ENCODE peak calls at places on chromosomes 7 and 10, in seven cellular contexts. Y is mesothelial cell of epicardium; E is dorsolateral prefrontal cortex; T is astrocyte; P is AG04450; O is activated CD8-positive, alpha-beta T cell treated with anti-CD3 and anti-CD28 coated beads for 36 hours; I is CD14-positive monocyte. R is an unnamed sample.

GRCh38 chr7:111138196-111138569 is 47.3 kb downstream of the LRRN3 start:
- DNase-seq in Y (no peak), E (no peak), T (peak), P (no peak), O (peak), I (no peak), R (no peak)

GRCh38 chr7:25598765-25599164 is 370.5 kb upstream of the NPVF start:
- DNase-seq in Y (no peak), E (no peak), T (no peak), P (no peak), O (no peak), I (no peak), R (no peak)

GRCh38 chr7:1460757-1461639 is 1.7 kb upstream of the MICALL2 start:
- DNase-seq in Y (no peak), E (no peak), T (peak), P (no peak), O (no peak), I (peak), R (no peak)

GRCh38 chr10:75375828-75376227 is 25.7 kb downstream of the ZNF503 start:
- DNase-seq in Y (no peak), E (no peak), T (no peak), P (no peak), O (no peak), I (peak), R (no peak)

GRCh38 chr10:17257466-17258321 is 29.7 kb downstream of the VIM start:
- DNase-seq in Y (peak), E (peak), T (peak), P (no peak), O (peak), I (peak), R (no peak)

GRCh38 chr7:151503902-151504714 is 15.6 kb downstream of the RHEB start:
- DNase-seq in Y (no peak), E (no peak), T (peak), P (peak), O (no peak), I (peak), R (no peak)

GRCh38 chr10:60446855-60447254 is 57.2 kb upstream of the ANK3 start:
- DNase-seq in Y (no peak), E (no peak), T (peak), P (no peak), O (no peak), I (no peak), R (no peak)

GRCh38 chr10:97336942-97337719 is 2.6 kb upstream of the FRAT2 start:
- DNase-seq in Y (no peak), E (no peak), T (no peak), P (no peak), O (no peak), I (no peak), R (no peak)

GRCh38 chr10:75159519-75159918 is 48.1 kb downstream of the SAMD8 start:
- DNase-seq in Y (no peak), E (no peak), T (no peak), P (no peak), O (no peak), I (no peak), R (no peak)

GRCh38 chr7:86116-86515 is 106.3 kb upstream of the FAM20C start:
- DNase-seq in Y (no peak), E (no peak), T (no peak), P (no peak), O (no peak), I (no peak), R (no peak)

GRCh38 chr7:148637094-148637493 is 46.5 kb downstream of the C7orf33 start:
- DNase-seq in Y (no peak), E (no peak), T (no peak), P (no peak), O (no peak), I (no peak), R (no peak)

GRCh38 chr7:3915337-3915865 is 614.3 kb downstream of the SDK1 start:
- DNase-seq in Y (no peak), E (no peak), T (no peak), P (no peak), O (peak), I (no peak), R (no peak)

GRCh38 chr7:94374721-94375120 is 20.0 kb upstream of the COL1A2 start:
- DNase-seq in Y (no peak), E (no peak), T (no peak), P (no peak), O (no peak), I (no peak), R (no peak)

GRCh38 chr10:63699785-63700184 is 178.6 kb downstream of the REEP3 start:
- DNase-seq in Y (no peak), E (no peak), T (peak), P (no peak), O (no peak), I (no peak), R (no peak)

GRCh38 chr10:105691811-105692210 is 1050.7 kb downstream of the SORCS3 start:
- DNase-seq in Y (no peak), E (no peak), T (peak), P (no peak), O (no peak), I (no peak), R (no peak)

GRCh38 chr10:118669020-118669766 is 73.7 kb upstream of the PRLHR start:
- DNase-seq in Y (no peak), E (peak), T (peak), P (no peak), O (peak), I (no peak), R (no peak)

GRCh38 chr7:8246020-8246419 is 15.9 kb downstream of the ICA1 start:
- DNase-seq in Y (no peak), E (no peak), T (no peak), P (no peak), O (no peak), I (no peak), R (no peak)
- TF ChIP-seq CTCF in Y (no peak), E (no peak), T (no peak), P (no peak), O (no peak), I (no peak), R (no peak)

DNA sequence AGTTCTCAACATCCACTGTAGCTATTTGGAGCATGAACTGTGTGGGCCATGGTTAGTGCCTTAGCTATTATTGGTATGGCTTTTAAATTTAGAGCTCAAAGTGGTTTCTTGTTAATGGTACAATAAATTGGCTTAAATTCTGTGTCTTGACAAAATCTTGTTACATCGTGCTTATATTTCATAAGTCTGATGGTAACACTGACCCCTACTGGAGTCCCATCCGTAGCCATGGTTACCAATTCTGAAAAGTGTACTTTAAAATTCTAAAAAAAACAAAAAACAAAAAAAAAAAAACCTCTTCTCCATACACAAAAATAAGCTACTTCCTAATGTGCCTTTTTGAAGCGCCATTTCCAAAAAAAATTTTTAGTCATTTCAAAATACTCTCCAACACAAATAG is 6.4 kb upstream of the RPP30 start:
- DNase-seq in Y (no peak), E (no peak), T (no peak), P (no peak), O (no peak), I (no peak), R (no peak)
- TF ChIP-seq CTCF in Y (peak), E (no peak), T (peak), P (peak), O (peak), I (peak), R (peak)

GRCh38 chr7:36939816-36940215 is 215.5 kb upstream of the AOAH start:
- DNase-seq in Y (no peak), E (no peak), T (no peak), P (no peak), O (no peak), I (no peak), R (no peak)

GRCh38 chr7:36941359-36941758 is 217.1 kb upstream of the AOAH start:
- DNase-seq in Y (no peak), E (no peak), T (no peak), P (no peak), O (no peak), I (no peak), R (no peak)

GRCh38 chr7:36942062-36942461 is 217.8 kb upstream of the AOAH start:
- DNase-seq in Y (no peak), E (no peak), T (no peak), P (no peak), O (no peak), I (no peak), R (no peak)

GRCh38 chr7:36942558-36943354 is 218.5 kb upstream of the AOAH start:
- DNase-seq in Y (no peak), E (no peak), T (no peak), P (no peak), O (no peak), I (no peak), R (no peak)

DNA sequence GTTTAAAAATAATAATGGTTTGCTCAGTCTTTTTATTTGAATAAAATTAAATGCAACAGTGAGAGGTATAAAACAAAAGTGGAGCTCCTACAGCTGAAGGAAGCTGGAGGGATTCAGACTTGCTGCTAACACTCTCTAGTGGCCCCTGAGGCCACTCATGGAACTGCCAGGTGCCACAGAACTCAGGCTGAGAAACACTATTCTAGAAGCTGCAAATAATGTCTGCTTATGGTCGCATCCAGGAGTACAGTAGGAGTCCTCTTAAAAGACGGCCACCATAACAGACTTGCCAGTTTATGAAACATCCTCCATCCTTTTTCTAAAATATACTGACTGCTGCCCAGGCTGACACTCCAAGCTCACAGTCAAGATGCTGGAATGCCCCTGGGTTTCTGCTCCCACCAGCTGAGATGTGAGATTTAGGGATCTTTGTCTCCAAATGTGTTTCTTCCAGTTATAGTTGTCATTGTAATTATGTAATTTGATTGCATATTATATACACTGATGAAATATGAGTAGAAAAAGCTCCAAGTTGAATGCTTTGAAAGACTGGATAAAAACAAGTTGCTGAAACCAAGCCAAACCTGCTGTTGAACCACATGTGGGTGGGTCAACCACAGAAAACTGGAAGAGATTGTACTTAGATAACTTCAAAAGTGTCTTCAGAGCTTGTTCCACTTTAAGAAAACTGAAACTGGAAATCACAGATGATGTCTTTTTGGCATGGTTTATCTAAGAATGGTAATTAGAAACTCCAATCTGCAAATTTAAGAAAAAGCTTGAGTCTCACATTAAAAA is 213.7 kb upstream of the AOAH start:
- DNase-seq in Y (no peak), E (no peak), T (no peak), P (no peak), O (peak), I (no peak), R (no peak)
- TF ChIP-seq CTCF in Y (no peak), E (no peak), T (no peak), P (no peak), O (no peak), I (no peak), R (no peak)

DNA sequence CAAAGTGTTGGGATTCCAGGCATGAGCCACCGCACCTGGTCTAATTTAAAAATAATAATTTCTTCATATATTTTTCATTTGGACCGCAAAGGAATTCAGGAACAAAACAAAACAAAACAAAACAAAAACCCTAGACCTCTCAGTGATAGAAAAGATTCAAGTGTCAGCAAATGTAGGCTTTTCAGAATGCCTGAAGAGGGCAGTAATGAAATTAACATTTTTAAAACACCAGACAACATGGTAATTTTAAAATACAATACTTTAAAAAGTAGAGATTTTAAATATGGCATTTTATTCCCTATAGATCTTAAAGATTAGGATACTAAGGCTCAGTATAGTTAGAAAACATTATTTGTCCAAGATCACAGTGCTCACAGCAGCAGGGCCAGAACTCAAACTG is 36.6 kb downstream of the DNMBP start:
- DNase-seq in Y (no peak), E (no peak), T (no peak), P (no peak), O (no peak), I (no peak), R (no peak)
- TF ChIP-seq CTCF in Y (no peak), E (no peak), T (peak), P (peak), O (no peak), I (peak), R (peak)

DNA sequence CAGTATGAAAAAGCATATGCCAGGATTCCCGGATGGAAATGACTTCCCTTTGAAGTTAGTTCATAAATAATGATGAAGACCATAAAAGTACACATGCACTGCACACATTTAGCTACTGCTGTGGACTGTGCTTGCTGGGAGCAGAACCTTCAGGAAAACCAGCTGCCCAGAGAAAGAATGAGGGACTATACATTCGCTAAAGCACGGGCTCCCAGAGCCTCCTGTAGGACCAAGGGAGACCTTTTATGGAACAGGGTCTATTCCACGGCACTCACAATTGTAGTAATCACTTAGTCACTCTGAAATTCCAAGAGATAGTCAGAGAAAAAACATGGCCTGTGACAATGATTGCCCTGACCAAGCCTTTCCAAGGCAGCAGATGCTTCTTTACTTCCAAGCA is 24.1 kb downstream of the SORCS3 start:
- DNase-seq in Y (no peak), E (no peak), T (no peak), P (no peak), O (no peak), I (no peak), R (no peak)
- TF ChIP-seq CTCF in Y (no peak), E (no peak), T (no peak), P (no peak), O (no peak), I (no peak), R (no peak)

R was measured in chondrocyte.